ENCODE peak calls at places on chromosome 6, in ten cellular contexts. F, P, Z, C, E, I, A, D, X and Y are unnamed samples.

GRCh38 chr6:30325150-30325872 is 1.4 kb upstream of the TRIM39 start:
- DNase-seq in F (peak), P (peak), Z (peak), C (peak), E (peak), I (peak), A (peak), D (no peak), X (no peak), Y (no peak)

GRCh38 chr6:64220776-64221175 is 585.2 kb downstream of the PHF3 start:
- DNase-seq in F (no peak), P (no peak), Z (no peak), C (no peak), E (no peak), I (peak), A (no peak), D (no peak), X (no peak), Y (no peak)

GRCh38 chr6:129929433-129929832 is 68.3 kb upstream of the TMEM244 start:
- DNase-seq in F (peak), P (no peak), Z (no peak), C (no peak), E (no peak), I (no peak), A (no peak), D (peak), X (no peak), Y (no peak)

GRCh38 chr6:33298773-33299236 is at the start of gene RGL2:
- DNase-seq in F (peak), P (peak), Z (peak), C (no peak), E (peak), I (peak), A (no peak), D (peak), X (peak), Y (no peak)

GRCh38 chr6:46353450-46353998 is 137.7 kb downstream of the RCAN2 start:
- DNase-seq in F (no peak), P (no peak), Z (no peak), C (no peak), E (no peak), I (no peak), A (no peak), D (no peak), X (no peak), Y (no peak)

GRCh38 chr6:72955666-72956065 is 269.6 kb downstream of the KHDC1L start:
- DNase-seq in F (no peak), P (no peak), Z (no peak), C (no peak), E (no peak), I (no peak), A (no peak), D (no peak), X (no peak), Y (no peak)

GRCh38 chr6:45586216-45587171 is 208.8 kb upstream of the SUPT3H start:
- DNase-seq in F (no peak), P (peak), Z (peak), C (no peak), E (no peak), I (no peak), A (no peak), D (no peak), X (no peak), Y (no peak)

GRCh38 chr6:150079604-150080003 is 10.7 kb upstream of the ULBP3 start:
- DNase-seq in F (peak), P (no peak), Z (no peak), C (no peak), E (no peak), I (no peak), A (peak), D (no peak), X (peak), Y (no peak)

GRCh38 chr6:169254456-169255316 is 1.0 kb upstream of the THBS2 start:
- DNase-seq in F (no peak), P (no peak), Z (no peak), C (no peak), E (no peak), I (no peak), A (no peak), D (no peak), X (no peak), Y (no peak)

GRCh38 chr6:140025171-140025570 is 650.7 kb upstream of the CITED2 start:
- DNase-seq in F (no peak), P (no peak), Z (no peak), C (no peak), E (no peak), I (no peak), A (no peak), D (no peak), X (no peak), Y (no peak)

GRCh38 chr6:2103644-2104523 is 141.5 kb downstream of the GMDS start:
- DNase-seq in F (peak), P (no peak), Z (no peak), C (peak), E (no peak), I (peak), A (peak), D (no peak), X (peak), Y (no peak)

GRCh38 chr6:170166511-170167122 is 124.3 kb downstream of the DLL1 start:
- DNase-seq in F (no peak), P (no peak), Z (no peak), C (no peak), E (no peak), I (no peak), A (no peak), D (no peak), X (no peak), Y (no peak)

GRCh38 chr6:145875496-145876244 is 61.1 kb upstream of the FBXO30 start:
- DNase-seq in F (peak), P (no peak), Z (no peak), C (no peak), E (no peak), I (no peak), A (no peak), D (no peak), X (no peak), Y (no peak)

GRCh38 chr6:16849280-16850210 is 88.3 kb upstream of the ATXN1 start:
- DNase-seq in F (peak), P (no peak), Z (no peak), C (peak), E (no peak), I (peak), A (no peak), D (no peak), X (no peak), Y (no peak)

GRCh38 chr6:120147218-120147871 is 797.8 kb upstream of the MAN1A1 start:
- DNase-seq in F (no peak), P (no peak), Z (no peak), C (no peak), E (no peak), I (no peak), A (peak), D (no peak), X (peak), Y (no peak)

GRCh38 chr6:14984454-14984853 is 261.4 kb upstream of the JARID2 start:
- DNase-seq in F (peak), P (no peak), Z (no peak), C (no peak), E (peak), I (no peak), A (no peak), D (no peak), X (no peak), Y (no peak)